ENCODE peak calls at places on chromosomes 12 and 14, in six cellular contexts. R, P, X, H, S and F are unnamed samples.

GRCh38 chr12:130911193-130911592 is 39.3 kb downstream of the RAN start:
- DNase-seq in P (no peak), X (no peak), S (no peak), H (no peak), R (no peak), F (no peak)

GRCh38 chr12:15966426-15966825 is 55.3 kb downstream of the DERA start:
- DNase-seq in S (peak), R (no peak), X (no peak), H (no peak), P (no peak), F (no peak)

GRCh38 chr12:68564166-68564565 is 46.5 kb upstream of the RAP1B start:
- DNase-seq in X (no peak), P (no peak), R (no peak), S (no peak), H (no peak), F (no peak)

GRCh38 chr12:59780605-59781135 is 184.8 kb downstream of the SLC16A7 start:
- DNase-seq in X (no peak), R (peak), P (no peak), H (no peak), S (peak), F (peak)

GRCh38 chr12:116324684-116325664 is 47.5 kb upstream of the MED13L start:
- DNase-seq in R (no peak), S (no peak), H (peak), P (no peak), X (no peak), F (no peak)

GRCh38 chr14:79064200-79064599 is 894.0 kb downstream of the NRXN3 start:
- DNase-seq in S (no peak), H (no peak), P (no peak), R (no peak), X (no peak), F (no peak)

GRCh38 chr12:97921957-97922722 is 459.5 kb downstream of the RMST start:
- DNase-seq in H (no peak), X (no peak), S (no peak), P (no peak), R (no peak), F (no peak)

GRCh38 chr14:101820283-101820798 is 58.8 kb downstream of the PPP2R5C start:
- DNase-seq in H (peak), P (no peak), R (no peak), X (no peak), S (no peak), F (no peak)

GRCh38 chr14:82075566-82075965 is 541.9 kb upstream of the SEL1L start:
- DNase-seq in X (peak), P (no peak), R (peak), S (no peak), H (no peak), F (no peak)

GRCh38 chr14:101717663-101718490 is 43.6 kb upstream of the PPP2R5C start:
- DNase-seq in S (no peak), P (no peak), H (no peak), X (no peak), R (peak), F (no peak)

GRCh38 chr12:110320548-110320947 is 39.5 kb downstream of the ATP2A2 start:
- DNase-seq in P (no peak), H (no peak), X (no peak), S (no peak), R (no peak), F (peak)

GRCh38 chr14:24179961-24180726 is 8.3 kb downstream of the REC8 start:
- DNase-seq in X (peak), R (no peak), S (peak), P (no peak), H (no peak), F (no peak)

GRCh38 chr12:119544780-119545625 is 48.6 kb upstream of the TMEM233 start:
- DNase-seq in X (peak), R (peak), P (peak), S (peak), H (peak), F (peak)

GRCh38 chr14:22846811-22847307 is 10.5 kb downstream of the MMP14 start:
- DNase-seq in P (no peak), H (no peak), S (no peak), X (no peak), R (no peak), F (no peak)

GRCh38 chr14:42172304-42172703 is 565.6 kb downstream of the LRFN5 start:
- DNase-seq in S (no peak), P (no peak), X (no peak), H (no peak), R (no peak), F (no peak)

GRCh38 chr12:116559330-116560080 is at the start of gene MAP1LC3B2:
- DNase-seq in S (peak), H (peak), R (peak), P (peak), X (peak), F (peak)

GRCh38 chr12:67807808-67808207 is 159.3 kb downstream of the DYRK2 start:
- DNase-seq in H (no peak), S (peak), P (no peak), X (no peak), R (no peak), F (no peak)

GRCh38 chr12:16602412-16602811 is 3.5 kb downstream of the LMO3 start:
- DNase-seq in S (no peak), X (no peak), R (no peak), P (no peak), H (no peak), F (no peak)

GRCh38 chr12:55659486-55660385 is 23.0 kb downstream of the OR10P1 start:
- DNase-seq in X (peak), S (peak), P (peak), R (no peak), H (no peak), F (peak)

GRCh38 chr14:43625294-43625693 is 881.8 kb downstream of the FSCB start:
- DNase-seq in S (no peak), P (no peak), X (no peak), H (no peak), R (no peak), F (no peak)

GRCh38 chr12:98421336-98421735 is 94.1 kb upstream of the TMPO start:
- DNase-seq in P (no peak), X (no peak), S (no peak), R (no peak), H (no peak), F (no peak)

GRCh38 chr14:71623939-71624338 is 308.3 kb upstream of the RGS6 start:
- DNase-seq in S (no peak), H (no peak), R (no peak), P (no peak), X (no peak), F (peak)

GRCh38 chr14:50100824-50101223 is 15.5 kb downstream of the VCPKMT start:
- DNase-seq in S (no peak), H (no peak), P (no peak), R (no peak), X (no peak), F (peak)

GRCh38 chr12:92861381-92861780 is 67.7 kb downstream of the EEA1 start:
- DNase-seq in X (peak), H (no peak), S (peak), P (no peak), R (no peak), F (no peak)

GRCh38 chr12:127731657-127732056 is 535.3 kb upstream of the TMEM132C start:
- DNase-seq in P (no peak), X (no peak), S (no peak), H (no peak), R (no peak), F (no peak)

GRCh38 chr14:74243051-74243450 is 3.8 kb downstream of the VSX2 start:
- DNase-seq in H (no peak), X (no peak), S (no peak), R (no peak), P (no peak), F (no peak)

GRCh38 chr12:93050026-93050747 is 121.1 kb upstream of the EEA1 start:
- DNase-seq in H (no peak), R (no peak), S (peak), X (no peak), P (no peak), F (no peak)

GRCh38 chr14:65002586-65003210 is 16.0 kb downstream of the FNTB start:
- DNase-seq in X (no peak), H (no peak), P (no peak), S (peak), R (no peak), F (no peak)

GRCh38 chr12:25962932-25963525 is 4.5 kb downstream of the RASSF8 start:
- DNase-seq in R (no peak), P (no peak), S (no peak), H (no peak), X (peak), F (no peak)

GRCh38 chr14:64807588-64807987 is 72.1 kb downstream of the SPTB start:
- DNase-seq in P (no peak), R (no peak), X (peak), H (no peak), S (no peak), F (no peak)

GRCh38 chr12:112944028-112944690 is 5.9 kb downstream of the OAS3 start:
- DNase-seq in R (no peak), X (no peak), H (no peak), P (no peak), S (no peak), F (no peak)

GRCh38 chr14:56659964-56660551 is 80.5 kb downstream of the TMEM260 start:
- DNase-seq in R (no peak), S (peak), P (peak), X (no peak), H (no peak), F (peak)

GRCh38 chr12:109134186-109134917 is 18.0 kb downstream of the ACACB start:
- DNase-seq in S (no peak), H (no peak), R (peak), X (peak), P (peak), F (no peak)

GRCh38 chr14:55731881-55732498 is 152.0 kb downstream of the KTN1 start:
- DNase-seq in R (peak), X (peak), S (peak), H (peak), P (peak), F (peak)

GRCh38 chr12:93567174-93567573 is 5.3 kb upstream of the SOCS2 start:
- DNase-seq in X (no peak), P (no peak), H (no peak), S (no peak), R (no peak), F (no peak)

GRCh38 chr12:1929241-1929984 is 11.0 kb upstream of the CACNA2D4 start:
- DNase-seq in H (no peak), S (no peak), X (no peak), P (no peak), R (no peak), F (no peak)

DNA sequence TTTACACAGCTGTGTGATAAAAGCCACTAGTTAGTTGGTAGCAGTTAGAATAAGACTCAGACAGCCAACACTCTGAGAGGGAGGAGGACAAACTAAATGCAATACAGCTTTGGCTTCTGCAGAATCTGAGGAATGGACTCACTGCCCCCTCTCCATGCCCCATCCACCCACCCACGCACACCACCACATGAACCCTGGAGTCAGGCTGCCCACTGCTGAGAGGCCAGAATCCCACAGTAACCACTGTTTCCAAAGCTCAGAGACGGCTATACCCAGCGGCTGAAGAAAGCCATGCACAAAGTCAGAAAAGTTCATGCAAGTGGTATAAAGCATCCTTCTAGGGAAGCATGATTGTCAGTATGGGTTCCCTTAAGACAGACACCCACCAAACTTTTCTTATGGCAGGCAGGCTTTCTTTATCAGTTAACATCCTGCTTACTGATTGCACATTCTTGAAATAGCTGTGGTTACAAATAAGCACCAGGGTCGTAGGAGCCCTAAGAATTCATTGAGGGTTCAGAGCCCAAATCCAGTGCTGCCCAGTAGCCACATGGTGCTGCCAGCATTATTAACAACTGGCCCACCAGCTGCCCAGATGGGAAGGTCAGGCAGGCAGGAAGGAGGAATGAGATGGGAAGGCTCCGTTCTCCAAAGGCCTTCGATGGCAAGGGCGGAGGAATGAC is 61.5 kb downstream of the NT5DC3 start:
- DNase-seq in P (no peak), S (peak), R (no peak), X (no peak), H (no peak), F (no peak)
- H3K27ac ChIP-seq in P (no peak), S (peak), R (no peak), X (no peak), H (no peak), F (no peak)

DNA sequence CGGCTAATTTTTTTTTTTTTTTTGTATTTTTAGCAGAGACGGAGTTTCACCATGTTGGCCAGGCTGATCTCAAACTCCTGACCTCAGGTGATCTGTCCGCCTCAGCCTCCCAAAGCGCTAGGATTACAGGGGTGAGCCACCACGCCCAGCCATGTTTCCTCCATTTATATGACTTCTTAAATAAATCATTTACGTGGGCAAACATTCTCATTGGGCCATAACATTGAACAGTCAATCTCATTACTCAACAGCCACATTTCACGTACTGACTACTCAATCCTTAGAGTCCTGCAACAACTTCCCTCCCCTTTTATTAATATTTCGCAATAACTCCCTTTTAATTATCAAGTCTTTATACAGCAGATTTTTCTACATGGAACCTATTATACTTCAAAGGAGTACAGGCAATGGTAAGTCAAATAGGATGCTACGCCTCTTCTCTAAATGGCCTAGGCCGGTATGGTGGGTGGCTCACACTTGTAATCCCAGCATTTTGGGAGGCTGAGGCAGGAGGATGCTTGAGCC is 7.4 kb upstream of the CSRNP2 start:
- DNase-seq in H (no peak), S (no peak), P (no peak), R (no peak), X (no peak), F (no peak)
- H3K27ac ChIP-seq in H (no peak), S (no peak), P (no peak), R (no peak), X (no peak), F (no peak)

GRCh38 chr14:27427796-27428195 is 830.0 kb upstream of the NOVA1 start:
- DNase-seq in P (no peak), X (no peak), R (no peak), S (no peak), H (no peak), F (no peak)
- H3K27ac ChIP-seq in P (peak), X (no peak), R (no peak), S (no peak), H (no peak), F (no peak)

DNA sequence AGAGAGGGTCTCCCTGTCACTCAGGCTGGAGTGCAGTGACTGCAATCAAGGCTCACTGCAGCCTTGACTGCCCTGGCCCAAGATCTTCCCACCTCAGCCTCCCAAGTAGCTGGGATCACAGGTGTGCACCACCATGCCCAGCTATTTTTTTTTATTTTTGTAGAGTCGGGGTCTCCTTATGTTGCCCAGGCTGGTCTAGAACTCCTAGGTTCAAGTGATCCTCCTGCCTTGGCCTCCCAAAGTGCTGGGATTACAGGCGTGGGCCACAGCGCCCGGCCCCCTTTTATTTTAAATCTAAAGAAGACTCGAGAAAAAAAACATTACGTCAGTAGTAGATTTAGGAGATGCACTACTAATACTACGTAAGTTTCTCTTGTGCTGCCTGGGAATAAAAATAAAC is 14.3 kb downstream of the FOS start:
- DNase-seq in P (no peak), X (no peak), R (peak), S (no peak), H (no peak), F (no peak)
- H3K27ac ChIP-seq in P (no peak), X (no peak), R (no peak), S (no peak), H (peak), F (peak)

DNA sequence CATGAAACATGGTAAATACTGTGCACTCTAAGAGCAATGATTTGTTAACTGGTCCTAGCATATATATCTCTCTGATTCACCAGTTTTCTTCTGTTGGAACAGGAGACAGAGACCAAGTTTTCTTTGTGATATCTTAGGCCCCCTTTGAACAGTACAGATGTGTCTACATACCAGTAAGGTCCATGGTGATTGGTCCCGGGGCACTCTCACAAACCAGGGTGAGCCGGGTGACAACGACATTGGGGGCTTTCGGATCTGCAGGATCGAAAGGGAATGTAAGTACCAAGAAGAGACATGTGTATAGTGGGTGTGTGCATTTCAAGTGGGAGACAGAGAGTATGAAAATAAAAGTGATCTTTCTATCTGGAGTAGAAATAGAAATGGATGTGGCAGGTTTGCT is 11.3 kb upstream of the ERP27 start:
- DNase-seq in X (no peak), P (no peak), R (no peak), H (no peak), S (no peak), F (no peak)
- H3K27ac ChIP-seq in X (no peak), P (no peak), R (peak), H (peak), S (peak), F (no peak)

GRCh38 chr14:45798659-45799058 is 545.7 kb upstream of the MIS18BP1 start:
- DNase-seq in H (no peak), R (no peak), P (no peak), S (no peak), X (no peak), F (no peak)
- H3K27ac ChIP-seq in H (no peak), R (no peak), P (no peak), S (no peak), X (no peak), F (no peak)

GRCh38 chr12:88925370-88925915 is 345.2 kb upstream of the KITLG start:
- DNase-seq in S (peak), R (no peak), X (no peak), H (no peak), P (no peak), F (no peak)
- H3K27ac ChIP-seq in S (no peak), R (no peak), X (no peak), H (no peak), P (no peak), F (no peak)